ENCODE peak calls at places on chromosomes 5 and 9, in four cellular contexts. V is endothelial cell of umbilical vein, L is H9, M is fibroblast of lung. K is an unnamed sample.

GRCh38 chr5:154038241-154038603 is 488 bp downstream of the FAM114A2 start:
- DNase-seq in M (no peak), L (no peak), V (no peak), K (peak)

GRCh38 chr5:149073217-149073616 is 10.4 kb upstream of the SH3TC2 start:
- DNase-seq in L (no peak), V (no peak), M (no peak), K (no peak)

GRCh38 chr5:107853696-107854095 is 183.0 kb upstream of the EFNA5 start:
- DNase-seq in L (no peak), V (no peak), M (no peak), K (no peak)

GRCh38 chr5:52799358-52799982 is 11.8 kb downstream of the ITGA1 start:
- DNase-seq in V (peak), M (peak), L (peak), K (peak)

GRCh38 chr5:157217289-157218024 is 36.8 kb downstream of the ITK start:
- DNase-seq in V (no peak), L (no peak), M (no peak), K (no peak)

GRCh38 chr9:115057559-115057958 is 60.4 kb downstream of the TNC start:
- DNase-seq in V (no peak), L (no peak), M (peak), K (no peak)

GRCh38 chr5:96743805-96744559 is 63.8 kb downstream of the ERAP1 start:
- DNase-seq in L (no peak), V (no peak), M (no peak), K (no peak)

GRCh38 chr9:127947841-127948710 is 10.4 kb upstream of the DPM2 start:
- DNase-seq in V (no peak), M (no peak), L (no peak), K (no peak)

GRCh38 chr9:88776717-88777497 is 214.4 kb upstream of the S1PR3 start:
- DNase-seq in M (peak), V (peak), L (no peak), K (no peak)

GRCh38 chr9:94945191-94946144 is 219.0 kb downstream of the AOPEP start:
- DNase-seq in V (peak), L (no peak), M (peak), K (no peak)

GRCh38 chr5:30152431-30152830 is 1041.1 kb upstream of the CDH6 start:
- DNase-seq in L (no peak), M (no peak), V (no peak), K (no peak)

GRCh38 chr9:16689352-16689938 is 181.0 kb downstream of the BNC2 start:
- DNase-seq in M (peak), V (peak), L (no peak), K (no peak)

GRCh38 chr5:132777209-132778069 is at the start of gene SEPTIN8:
- DNase-seq in L (peak), V (peak), M (peak), K (peak)

GRCh38 chr5:176153741-176154140 is 84.5 kb upstream of the SIMC1 start:
- DNase-seq in V (no peak), L (no peak), M (peak), K (no peak)

GRCh38 chr9:71648453-71648852 is 119.9 kb downstream of the CEMIP2 start:
- DNase-seq in L (no peak), V (no peak), M (no peak), K (no peak)

GRCh38 chr5:142433526-142434321 is 108.9 kb upstream of the SPRY4 start:
- DNase-seq in V (peak), L (no peak), M (peak), K (no peak)

GRCh38 chr5:893711-894110 is 1.0 kb downstream of the TRIP13 start:
- DNase-seq in L (no peak), M (no peak), V (no peak), K (no peak)

GRCh38 chr9:88818495-88819201 is 172.6 kb upstream of the S1PR3 start:
- DNase-seq in L (peak), V (peak), M (peak), K (no peak)

GRCh38 chr5:20497356-20497755 is 509.4 kb upstream of the CDH18 start:
- DNase-seq in V (no peak), M (no peak), L (no peak), K (no peak)

GRCh38 chr5:58871648-58872242 is 288.9 kb downstream of the RAB3C start:
- DNase-seq in L (no peak), M (peak), V (peak), K (no peak)

GRCh38 chr5:149730620-149731331 is 666 bp downstream of the PPARGC1B start:
- DNase-seq in M (peak), L (peak), V (peak), K (peak)

GRCh38 chr9:13857521-13857920 is 456.4 kb downstream of the NFIB start:
- DNase-seq in L (no peak), V (peak), M (peak), K (no peak)

GRCh38 chr5:157066080-157066479 is 7.2 kb upstream of the HAVCR1 start:
- DNase-seq in V (no peak), L (no peak), M (no peak), K (no peak)

GRCh38 chr5:103397996-103398581 is 139.5 kb downstream of the MACIR start:
- DNase-seq in M (peak), V (no peak), L (no peak), K (no peak)

GRCh38 chr9:113504725-113505590 is 41.4 kb downstream of the RGS3 start:
- DNase-seq in L (no peak), V (peak), M (no peak), K (no peak)

GRCh38 chr5:139155333-139155732 is 42.8 kb downstream of the SIL1 start:
- DNase-seq in M (no peak), L (no peak), V (no peak), K (no peak)

GRCh38 chr5:157574456-157575095 is 999 bp downstream of the ADAM19 start:
- DNase-seq in M (no peak), L (no peak), V (no peak), K (peak)

GRCh38 chr5:150511641-150512367 is 3.9 kb downstream of the NDST1 start:
- DNase-seq in M (peak), L (no peak), V (no peak), K (no peak)

GRCh38 chr5:153974131-153974812 is 64.4 kb downstream of the FAM114A2 start:
- DNase-seq in V (peak), L (peak), M (peak), K (peak)

GRCh38 chr5:157294692-157295091 is 28.8 kb downstream of the CYFIP2 start:
- DNase-seq in V (no peak), L (no peak), M (no peak), K (no peak)

GRCh38 chr5:135891804-135892203 is 3.8 kb downstream of the IL9 start:
- DNase-seq in L (peak), M (no peak), V (no peak), K (no peak)
- TF ChIP-seq CTCF in L (peak), M (no peak), V (no peak), K (no peak)

GRCh38 chr9:4741365-4742031 is 496 bp upstream of the AK3 start:
- DNase-seq in L (peak), V (peak), M (no peak), K (peak)

GRCh38 chr9:4742246-4742645 is 1.2 kb upstream of the AK3 start:
- DNase-seq in L (no peak), V (no peak), M (no peak), K (no peak)

GRCh38 chr9:4739587-4740372 is 1.2 kb downstream of the AK3 start:
- DNase-seq in L (no peak), M (peak), V (no peak), K (peak)

GRCh38 chr9:4740373-4740622 is 704 bp downstream of the AK3 start:
- DNase-seq in M (no peak), L (no peak), V (peak), K (no peak)

GRCh38 chr9:4740623-4741364 is at the start of gene AK3:
- DNase-seq in M (peak), V (peak), L (peak), K (peak)
- TF ChIP-seq CTCF in M (no peak), V (peak), L (peak), K (peak)

DNA sequence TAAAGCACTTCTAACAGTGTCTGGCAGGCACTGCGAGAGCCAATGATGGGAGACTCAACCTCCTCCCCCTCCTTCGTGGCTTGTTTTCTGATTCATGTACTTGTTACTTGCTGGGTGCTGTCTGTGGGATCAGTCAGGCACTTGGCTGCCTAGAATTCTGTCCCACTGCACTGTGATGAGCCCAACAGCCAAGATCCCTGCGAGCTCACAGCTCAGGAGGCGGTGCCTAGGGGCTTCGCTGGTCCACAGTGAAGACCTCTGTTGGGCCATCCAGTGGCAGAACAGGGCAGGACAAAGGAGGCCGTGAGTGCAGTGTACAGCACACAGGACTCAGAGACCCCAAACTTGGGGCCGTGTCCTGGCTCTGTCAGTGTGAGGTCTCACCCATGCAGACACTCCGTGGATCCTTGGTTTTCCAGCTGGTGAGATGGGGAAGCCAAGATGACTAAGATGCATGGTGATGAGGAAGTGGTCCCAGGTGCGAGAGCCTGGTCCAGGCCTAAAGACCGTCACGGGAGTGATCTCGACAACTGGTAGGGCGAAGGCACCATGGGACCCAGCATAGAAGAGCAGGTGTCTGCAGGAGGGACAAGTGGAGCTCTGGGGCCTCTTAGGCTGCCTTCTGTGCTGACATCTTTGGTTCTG is 19.5 kb downstream of the MYMK start:
- DNase-seq in V (no peak), L (no peak), M (peak), K (no peak)
- TF ChIP-seq CTCF in V (no peak), L (no peak), M (no peak), K (no peak)

GRCh38 chr5:143636951-143637528 is 174.9 kb upstream of the HMHB1 start:
- DNase-seq in M (peak), L (no peak), V (no peak), K (no peak)
- TF ChIP-seq CTCF in M (no peak), L (no peak), V (no peak), K (no peak)

GRCh38 chr5:83516962-83517750 is 45.6 kb downstream of the VCAN start:
- DNase-seq in L (no peak), M (no peak), V (no peak), K (no peak)
- TF ChIP-seq CTCF in L (no peak), M (no peak), V (no peak), K (no peak)

DNA sequence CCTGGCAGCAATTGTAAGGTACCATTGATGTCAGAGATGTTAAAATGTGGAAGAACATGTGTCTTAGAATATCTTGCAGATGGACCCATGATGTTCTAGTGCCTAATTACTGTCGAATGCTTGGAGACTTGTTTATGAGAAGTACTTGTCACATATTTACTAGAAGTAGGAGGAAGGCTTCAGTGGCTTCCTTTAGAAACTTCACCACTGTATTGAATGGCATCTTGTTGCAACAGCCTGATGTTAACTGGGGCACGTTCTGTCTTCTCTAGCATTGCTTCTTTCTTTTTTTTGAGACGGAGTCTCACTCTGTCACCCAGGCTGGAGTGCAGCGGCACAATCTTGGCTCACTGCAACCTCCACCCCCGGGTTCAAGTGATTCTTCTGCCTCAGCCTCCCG is 16.5 kb downstream of the UGCG start:
- DNase-seq in V (no peak), M (no peak), L (no peak), K (no peak)
- TF ChIP-seq CTCF in V (no peak), M (no peak), L (no peak), K (no peak)

DNA sequence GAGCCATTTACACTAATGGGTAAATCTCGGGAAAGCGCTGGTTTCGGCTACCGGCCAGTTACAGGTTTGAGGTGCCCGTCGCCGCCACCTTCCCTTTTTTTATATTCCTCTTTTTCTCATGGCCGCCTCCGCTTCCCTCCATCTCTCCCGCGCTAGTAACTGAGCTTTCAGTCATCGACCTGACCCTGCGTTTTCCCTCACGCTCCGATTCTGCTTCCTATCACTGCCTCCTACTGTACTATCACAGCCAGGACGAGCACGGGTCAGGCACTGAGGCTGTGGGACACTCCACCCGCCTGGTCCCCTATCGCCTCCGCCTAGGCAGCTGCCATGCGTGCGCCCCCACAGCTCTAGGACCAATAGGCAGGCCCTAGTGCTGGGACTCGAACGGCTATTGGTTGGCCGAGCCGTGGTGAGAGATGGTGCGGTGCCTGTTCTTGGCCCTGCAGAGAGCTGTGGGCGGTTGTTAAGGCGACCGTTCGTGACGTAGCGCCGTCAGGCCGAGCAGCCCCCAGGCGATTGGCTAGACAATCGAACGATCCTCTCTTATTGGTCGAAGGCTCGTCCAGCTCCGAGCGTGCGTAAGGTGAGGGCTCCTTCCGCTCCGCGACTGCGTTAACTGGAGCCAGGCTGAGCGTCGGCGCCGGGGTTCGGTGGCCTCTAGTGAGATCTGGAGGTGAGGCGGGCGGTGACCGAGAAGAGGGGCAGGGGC is at the start of gene HMGCR:
- DNase-seq in L (peak), V (peak), M (peak), K (peak)
- TF ChIP-seq CTCF in L (peak), V (no peak), M (peak), K (peak)

DNA sequence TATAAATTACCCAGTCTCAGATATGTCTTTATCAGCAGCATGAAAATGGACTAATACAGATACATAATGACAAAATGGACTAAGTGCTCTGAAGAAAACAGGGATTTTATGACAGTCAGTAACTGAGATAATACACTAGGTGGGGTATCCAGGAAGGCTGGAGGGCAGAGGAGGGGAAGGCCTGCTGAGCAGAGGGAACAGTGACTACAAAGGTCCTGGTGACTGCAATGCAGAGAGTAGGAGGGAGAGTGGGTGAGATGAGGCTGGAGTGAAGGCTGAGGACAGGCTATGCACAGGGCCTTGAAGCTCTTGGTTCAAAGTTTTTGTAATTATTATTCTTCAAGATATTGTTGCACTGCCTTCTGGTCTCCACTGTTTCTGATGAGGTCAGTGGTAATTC is 4.9 kb downstream of the ACOT12 start:
- DNase-seq in V (no peak), L (no peak), M (no peak), K (no peak)
- TF ChIP-seq CTCF in V (no peak), L (peak), M (no peak), K (no peak)

GRCh38 chr9:130219661-130220081 is 45.9 kb upstream of the HMCN2 start:
- DNase-seq in V (no peak), M (no peak), L (no peak), K (no peak)

GRCh38 chr9:130225071-130225470 is 40.5 kb upstream of the HMCN2 start:
- DNase-seq in M (no peak), L (no peak), V (no peak), K (no peak)

GRCh38 chr9:130222833-130223232 is 42.7 kb upstream of the HMCN2 start:
- DNase-seq in M (no peak), V (no peak), L (no peak), K (no peak)

GRCh38 chr9:130217838-130218237 is 45.6 kb downstream of the NCS1 start:
- DNase-seq in M (no peak), V (no peak), L (no peak), K (no peak)

DNA sequence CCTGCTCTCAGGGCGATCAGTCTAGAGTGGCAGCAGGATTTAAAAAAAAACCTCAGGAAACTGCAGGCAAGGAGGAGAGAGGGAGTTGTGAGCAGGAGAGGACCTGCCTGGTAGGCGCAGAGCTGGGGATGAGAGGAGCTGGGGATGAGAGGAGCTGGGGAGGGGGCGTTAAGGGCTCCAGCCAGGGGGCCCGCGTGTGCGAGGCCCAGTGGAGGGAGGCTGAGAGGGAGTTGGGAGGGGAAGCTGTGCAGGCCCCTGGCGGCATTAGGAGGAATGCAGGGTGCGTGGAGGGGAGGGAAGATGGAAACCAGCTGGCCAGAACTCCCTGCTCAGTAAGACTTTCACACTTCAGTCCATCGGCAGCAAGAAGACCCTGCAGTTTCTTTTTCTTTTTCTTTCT is 45.2 kb upstream of the HMCN2 start:
- DNase-seq in V (no peak), L (no peak), M (peak), K (no peak)
- TF ChIP-seq CTCF in V (no peak), L (peak), M (peak), K (no peak)

GRCh38 chr5:95731571-95732554 is 727 bp downstream of the RHOBTB3 start:
- DNase-seq in M (peak), L (peak), V (peak), K (peak)
- TF ChIP-seq CTCF in M (no peak), L (no peak), V (no peak), K (no peak)